ENCODE peak calls at places on chromosome 2, in six cellular contexts. One of them, this sample, is unnamed.

GRCh38 chr2:157572725-157573124 is 55.9 kb downstream of the ACVR1C start:
- DNase-seq in caudate nucleus: no peak
- DNase-seq in lower leg skin: no peak
- DNase-seq in heart left ventricle: no peak
- DNase-seq in GM03348: no peak
- DNase-seq in activated naive CD4-positive, alpha-beta T cell treated with anti-CD3 and anti-CD28 coated beads, Interleukin-2, amount 10 ng/mL, durations not matched to agents 7 days and 5 days: peak
- DNase-seq in this sample: no peak

GRCh38 chr2:200301953-200302628 is 4.4 kb upstream of the SPATS2L start:
- DNase-seq in activated naive CD4-positive, alpha-beta T cell treated with anti-CD3 and anti-CD28 coated beads, Interleukin-2, amount 10 ng/mL, durations not matched to agents 7 days and 5 days: no peak
- DNase-seq in caudate nucleus: no peak
- DNase-seq in lower leg skin: no peak
- DNase-seq in GM03348: no peak
- DNase-seq in heart left ventricle: no peak
- DNase-seq in this sample: no peak

GRCh38 chr2:69184224-69184623 is 171.2 kb downstream of the ANTXR1 start:
- DNase-seq in activated naive CD4-positive, alpha-beta T cell treated with anti-CD3 and anti-CD28 coated beads, Interleukin-2, amount 10 ng/mL, durations not matched to agents 7 days and 5 days: no peak
- DNase-seq in lower leg skin: peak
- DNase-seq in caudate nucleus: no peak
- DNase-seq in GM03348: no peak
- DNase-seq in heart left ventricle: no peak
- DNase-seq in this sample: no peak

GRCh38 chr2:22485456-22485855 is 899.5 kb upstream of the KLHL29 start:
- DNase-seq in GM03348: no peak
- DNase-seq in lower leg skin: no peak
- DNase-seq in caudate nucleus: no peak
- DNase-seq in activated naive CD4-positive, alpha-beta T cell treated with anti-CD3 and anti-CD28 coated beads, Interleukin-2, amount 10 ng/mL, durations not matched to agents 7 days and 5 days: no peak
- DNase-seq in heart left ventricle: no peak
- DNase-seq in this sample: no peak

GRCh38 chr2:207167129-207167923 is 1.6 kb upstream of the KLF7 start:
- DNase-seq in caudate nucleus: peak
- DNase-seq in activated naive CD4-positive, alpha-beta T cell treated with anti-CD3 and anti-CD28 coated beads, Interleukin-2, amount 10 ng/mL, durations not matched to agents 7 days and 5 days: no peak
- DNase-seq in GM03348: peak
- DNase-seq in lower leg skin: no peak
- DNase-seq in heart left ventricle: no peak
- DNase-seq in this sample: peak

GRCh38 chr2:63679252-63679850 is 90.6 kb downstream of the MDH1 start:
- DNase-seq in caudate nucleus: no peak
- DNase-seq in activated naive CD4-positive, alpha-beta T cell treated with anti-CD3 and anti-CD28 coated beads, Interleukin-2, amount 10 ng/mL, durations not matched to agents 7 days and 5 days: no peak
- DNase-seq in lower leg skin: no peak
- DNase-seq in heart left ventricle: no peak
- DNase-seq in GM03348: no peak
- DNase-seq in this sample: peak

GRCh38 chr2:9538000-9538507 is 17.6 kb downstream of the ADAM17 start:
- DNase-seq in activated naive CD4-positive, alpha-beta T cell treated with anti-CD3 and anti-CD28 coated beads, Interleukin-2, amount 10 ng/mL, durations not matched to agents 7 days and 5 days: no peak
- DNase-seq in heart left ventricle: no peak
- DNase-seq in lower leg skin: no peak
- DNase-seq in GM03348: peak
- DNase-seq in caudate nucleus: no peak
- DNase-seq in this sample: peak

GRCh38 chr2:189880963-189881362 is 96.7 kb downstream of the PMS1 start:
- DNase-seq in heart left ventricle: no peak
- DNase-seq in GM03348: no peak
- DNase-seq in caudate nucleus: no peak
- DNase-seq in lower leg skin: no peak
- DNase-seq in activated naive CD4-positive, alpha-beta T cell treated with anti-CD3 and anti-CD28 coated beads, Interleukin-2, amount 10 ng/mL, durations not matched to agents 7 days and 5 days: no peak
- DNase-seq in this sample: no peak

GRCh38 chr2:45121236-45121927 is 112.1 kb upstream of the SIX2 start:
- DNase-seq in activated naive CD4-positive, alpha-beta T cell treated with anti-CD3 and anti-CD28 coated beads, Interleukin-2, amount 10 ng/mL, durations not matched to agents 7 days and 5 days: no peak
- DNase-seq in caudate nucleus: no peak
- DNase-seq in heart left ventricle: no peak
- DNase-seq in GM03348: no peak
- DNase-seq in lower leg skin: no peak
- DNase-seq in this sample: no peak

This sample was measured in HFFc6.